ENCODE peak calls at places on chromosomes 6 and 20, in four cellular contexts. J is adipocyte, G is NCI-H748 treated with DMSO at 0.1 percent for 48 hours, P is fibroblast of the conjunctiva. V is an unnamed sample.

GRCh38 chr20:63934271-63935068 is 21.7 kb downstream of the UCKL1 start:
- DNase-seq in J (no peak), G (no peak), P (no peak), V (no peak)

GRCh38 chr6:169379495-169380070 is 125.9 kb upstream of the THBS2 start:
- DNase-seq in J (no peak), G (no peak), P (no peak), V (no peak)

GRCh38 chr6:89681983-89682564 is 43.5 kb upstream of the LYRM2 start:
- DNase-seq in J (no peak), G (no peak), P (no peak), V (no peak)

GRCh38 chr6:1657116-1657776 is 47.5 kb downstream of the FOXC1 start:
- DNase-seq in J (no peak), G (no peak), P (no peak), V (no peak)

GRCh38 chr6:28943223-28943556 is 19.4 kb upstream of the TRIM27 start:
- DNase-seq in J (peak; percentile 2), G (peak; percentile 76), P (no peak), V (no peak)

GRCh38 chr6:110554966-110555460 is 78.6 kb upstream of the SLC22A16 start:
- DNase-seq in J (no peak), G (no peak), P (no peak), V (no peak)

GRCh38 chr20:62190639-62191411 is 8.0 kb downstream of the MTG2 start:
- DNase-seq in J (no peak), G (no peak), P (no peak), V (no peak)

GRCh38 chr6:36308514-36308913 is 28.2 kb downstream of the BNIP5 start:
- DNase-seq in J (no peak), G (no peak), P (no peak), V (no peak)

GRCh38 chr6:80637312-80637711 is 530.8 kb downstream of the BCKDHB start:
- DNase-seq in J (no peak), G (no peak), P (no peak), V (no peak)

GRCh38 chr20:16528078-16528477 is 45.2 kb downstream of the KIF16B start:
- DNase-seq in J (peak; percentile 56), G (no peak), P (peak; percentile 61), V (peak; percentile 62)

GRCh38 chr20:59611286-59611685 is 6.9 kb downstream of the PHACTR3 start:
- DNase-seq in J (no peak), G (no peak), P (no peak), V (no peak)

GRCh38 chr20:63597651-63598478 is 23.8 kb upstream of the HELZ2 start:
- DNase-seq in J (no peak), G (no peak), P (no peak), V (no peak)

GRCh38 chr6:170461111-170461510 is 92.0 kb downstream of the PSMB1 start:
- DNase-seq in J (no peak), G (no peak), P (no peak), V (no peak)